ENCODE peak calls at places on chromosomes 3 and 15, in five cellular contexts. H is SK-N-DZ, K is NCI-H82, M is Panc1, R is GM13976. Z is an unnamed sample.

GRCh38 chr3:39104961-39105686 is 2.3 kb downstream of the GORASP1 start:
- DNase-seq in H (no peak), K (no peak), M (no peak), R (no peak), Z (no peak)

GRCh38 chr3:190671658-190672057 is 157.8 kb downstream of the IL1RAP start:
- DNase-seq in H (no peak), K (no peak), M (no peak), R (no peak), Z (peak)

GRCh38 chr15:59952960-59953359 is 51.2 kb upstream of the FOXB1 start:
- DNase-seq in H (no peak), K (no peak), M (no peak), R (no peak), Z (no peak)

GRCh38 chr3:71163216-71163918 is 420.2 kb downstream of the FOXP1 start:
- DNase-seq in H (no peak), K (no peak), M (no peak), R (no peak), Z (peak)

GRCh38 chr15:60656491-60657284 is 177.7 kb upstream of the ICE2 start:
- DNase-seq in H (no peak), K (no peak), M (no peak), R (no peak), Z (no peak)

GRCh38 chr3:101133638-101134037 is 140.4 kb upstream of the ABI3BP start:
- DNase-seq in H (no peak), K (no peak), M (no peak), R (no peak), Z (no peak)

GRCh38 chr3:58260261-58260731 is 22.7 kb downstream of the ABHD6 start:
- DNase-seq in H (no peak), K (no peak), M (peak), R (no peak), Z (peak)

GRCh38 chr3:31634485-31634884 is 101.8 kb downstream of the STT3B start:
- DNase-seq in H (no peak), K (no peak), M (no peak), R (no peak), Z (peak)

GRCh38 chr3:21484323-21485154 is 266.5 kb downstream of the ZNF385D start:
- DNase-seq in H (peak), K (peak), M (peak), R (peak), Z (peak)

GRCh38 chr3:42780892-42781700 is 8.0 kb upstream of the CCDC13 start:
- DNase-seq in H (peak), K (peak), M (no peak), R (peak), Z (peak)

GRCh38 chr3:95511915-95512314 is 1302.5 kb upstream of the EPHA6 start:
- DNase-seq in H (no peak), K (no peak), M (no peak), R (no peak), Z (no peak)

GRCh38 chr3:70855139-70855538 is 542.7 kb upstream of the MDFIC2 start:
- DNase-seq in H (no peak), K (no peak), M (no peak), R (no peak), Z (no peak)

GRCh38 chr15:77482570-77482969 is 61.9 kb downstream of the HMG20A start:
- DNase-seq in H (no peak), K (no peak), M (peak), R (no peak), Z (peak)

GRCh38 chr3:188584162-188584529 is 430.2 kb downstream of the LPP start:
- DNase-seq in H (no peak), K (no peak), M (no peak), R (no peak), Z (peak)

GRCh38 chr3:46921041-46921440 is 43.5 kb downstream of the PTH1R start:
- DNase-seq in H (no peak), K (no peak), M (no peak), R (no peak), Z (no peak)

GRCh38 chr15:51499379-51499976 is 123.1 kb downstream of the DMXL2 start:
- DNase-seq in H (peak), K (peak), M (peak), R (peak), Z (peak)

GRCh38 chr15:32838338-32838737 is 120.5 kb downstream of the GREM1 start:
- DNase-seq in H (no peak), K (no peak), M (no peak), R (no peak), Z (no peak)

GRCh38 chr15:100032358-100033080 is 299.3 kb upstream of the LYSMD4 start:
- DNase-seq in H (no peak), K (no peak), M (no peak), R (no peak), Z (peak)

GRCh38 chr15:90389513-90389912 is 1.5 kb downstream of the IQGAP1 start:
- DNase-seq in H (no peak), K (no peak), M (no peak), R (no peak), Z (no peak)

GRCh38 chr3:32733631-32734229 is 48.7 kb downstream of the CNOT10 start:
- DNase-seq in H (peak), K (peak), M (peak), R (peak), Z (peak)

GRCh38 chr3:134312873-134313838 is 61.1 kb downstream of the AMOTL2 start:
- DNase-seq in H (no peak), K (no peak), M (no peak), R (peak), Z (peak)

GRCh38 chr3:14389133-14390115 is 13.0 kb upstream of the SLC6A6 start:
- DNase-seq in H (peak), K (no peak), M (no peak), R (no peak), Z (no peak)

GRCh38 chr3:128547368-128547987 is 54.5 kb upstream of the GATA2 start:
- DNase-seq in H (no peak), K (no peak), M (no peak), R (no peak), Z (peak)

GRCh38 chr3:170323371-170323770 is 34.1 kb upstream of the SKIL start:
- DNase-seq in H (no peak), K (no peak), M (no peak), R (no peak), Z (no peak)

GRCh38 chr3:141065841-141066592 is 14.9 kb downstream of the SPSB4 start:
- DNase-seq in H (no peak), K (no peak), M (no peak), R (no peak), Z (no peak)

GRCh38 chr3:45123841-45124269 is 22.3 kb downstream of the CDCP1 start:
- DNase-seq in H (no peak), K (no peak), M (peak), R (no peak), Z (peak)

GRCh38 chr3:25448750-25449684 is 21.0 kb downstream of the RARB start:
- DNase-seq in H (peak), K (peak), M (no peak), R (no peak), Z (peak)

Z was measured in foreskin fibroblast.